ENCODE peak calls at places on chromosomes 3 and 15, in nine cellular contexts. I, Z, E, Y, J, A, R, S and M are unnamed samples.

GRCh38 chr3:171044828-171045793 is 18.6 kb upstream of the SLC2A2 start:
- DNase-seq in R (no peak), I (no peak), S (no peak), J (no peak), Z (no peak), E (peak; percentile 93), Y (no peak), A (peak; percentile 84), M (no peak)

GRCh38 chr3:134369861-134370596 is 4.2 kb downstream of the AMOTL2 start:
- DNase-seq in Z (no peak), E (peak; percentile 33), I (no peak), A (no peak), Y (no peak), R (peak; percentile 38), S (no peak), J (no peak), M (no peak)

GRCh38 chr3:54983266-54983910 is 55.5 kb upstream of the LRTM1 start:
- DNase-seq in E (no peak), Y (no peak), J (no peak), A (no peak), R (no peak), Z (no peak), I (no peak), S (no peak), M (no peak)

GRCh38 chr15:40029979-40030893 is 8.7 kb downstream of the SRP14 start:
- DNase-seq in A (no peak), R (no peak), Y (no peak), I (no peak), Z (no peak), E (peak; percentile 56), S (no peak), J (no peak), M (no peak)

GRCh38 chr3:18189651-18190050 is 235.5 kb downstream of the SATB1 start:
- DNase-seq in S (no peak), E (peak; percentile 78), Z (no peak), I (no peak), J (no peak), Y (no peak), R (no peak), A (peak; percentile 80), M (no peak)

GRCh38 chr3:87691109-87691508 is 367.7 kb downstream of the CGGBP1 start:
- DNase-seq in R (no peak), E (peak; percentile 25), S (no peak), I (no peak), A (no peak), J (no peak), Z (no peak), Y (no peak), M (no peak)

GRCh38 chr3:37712918-37713819 is 148.5 kb upstream of the CTDSPL start:
- DNase-seq in R (no peak), Z (no peak), J (peak; percentile 40), I (no peak), S (no peak), Y (no peak), A (peak; percentile 51), E (peak; percentile 35), M (no peak)

GRCh38 chr3:39148116-39149058 is 5.0 kb downstream of the CSRNP1 start:
- DNase-seq in Y (no peak), Z (no peak), R (no peak), I (peak; percentile 51), J (no peak), E (peak; percentile 45), A (peak; percentile 44), S (no peak), M (no peak)

GRCh38 chr3:27677554-27677953 is 44.6 kb downstream of the EOMES start:
- DNase-seq in Z (no peak), J (peak; percentile 18), E (peak; percentile 97), I (no peak), R (no peak), Y (peak; percentile 73), A (peak; percentile 94), S (no peak), M (no peak)

GRCh38 chr3:114370537-114371174 is 76.8 kb downstream of the TIGIT start:
- DNase-seq in Z (no peak), J (no peak), A (no peak), R (no peak), S (no peak), Y (no peak), I (no peak), E (no peak), M (no peak)

GRCh38 chr15:42072141-42072685 is 22.1 kb downstream of the PLA2G4D start:
- DNase-seq in Y (no peak), E (no peak), J (no peak), S (no peak), Z (no peak), R (no peak), A (no peak), I (no peak), M (no peak)

GRCh38 chr3:49173116-49173791 is 1.9 kb downstream of the KLHDC8B start:
- DNase-seq in S (no peak), E (no peak), J (peak; percentile 55), Y (peak; percentile 73), R (no peak), A (no peak), I (no peak), Z (no peak), M (no peak)

DNA sequence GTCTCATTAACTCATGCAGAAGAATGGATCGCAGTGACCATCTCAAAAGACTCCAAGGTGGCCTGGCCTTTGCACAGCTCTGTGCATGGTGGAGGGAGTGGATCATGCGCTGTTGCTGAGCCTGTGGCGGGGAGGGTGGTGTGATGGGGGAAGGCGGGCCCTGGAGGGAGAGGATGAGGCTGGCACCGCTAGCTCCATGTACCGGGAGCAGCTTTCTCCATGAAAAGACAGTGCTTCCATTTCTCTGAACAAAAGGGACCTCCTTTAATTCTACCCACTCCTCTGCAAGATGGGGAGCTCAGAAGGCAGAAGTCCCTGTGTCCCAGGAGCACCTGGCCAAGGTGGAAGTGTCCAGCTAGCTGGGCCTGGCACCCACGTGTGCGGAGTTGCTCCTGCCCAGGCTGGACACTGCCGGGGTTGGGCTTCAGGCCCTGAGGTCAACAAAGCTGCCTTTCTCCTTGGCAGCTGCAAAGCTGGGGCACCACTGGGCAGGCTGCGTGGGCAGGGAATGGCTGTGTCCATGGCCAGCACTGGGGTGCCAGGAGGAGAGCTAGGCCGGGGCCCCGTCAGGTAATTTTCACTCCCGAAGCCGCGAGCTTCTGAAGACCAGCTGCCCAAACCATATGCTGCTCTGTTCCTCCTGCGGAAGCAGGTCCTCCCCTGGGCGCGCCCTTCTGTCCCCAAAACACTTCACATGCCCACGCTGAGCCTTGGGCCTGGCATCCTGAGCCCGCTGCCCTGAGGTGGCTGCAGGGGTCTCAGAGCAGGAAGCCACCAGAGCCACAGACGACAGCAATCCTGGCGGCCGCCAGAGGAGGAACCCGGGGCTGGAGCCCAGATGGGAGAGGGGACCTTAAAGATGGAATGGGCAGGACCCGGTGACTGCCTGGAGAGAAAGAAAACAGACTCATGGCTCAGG is 6.4 kb downstream of the MAP6D1 start:
- DNase-seq in Z (no peak), E (no peak), R (no peak), S (no peak), A (no peak), Y (no peak), I (no peak), J (no peak), M (no peak)
- H3K27ac ChIP-seq in Z (no peak overlapping the region), E (no peak overlapping the region), R (no peak overlapping the region), S (no peak overlapping the region), A (no peak overlapping the region), Y (no peak overlapping the region), I (no peak overlapping the region), J (no peak overlapping the region), M (no peak overlapping the region)

DNA sequence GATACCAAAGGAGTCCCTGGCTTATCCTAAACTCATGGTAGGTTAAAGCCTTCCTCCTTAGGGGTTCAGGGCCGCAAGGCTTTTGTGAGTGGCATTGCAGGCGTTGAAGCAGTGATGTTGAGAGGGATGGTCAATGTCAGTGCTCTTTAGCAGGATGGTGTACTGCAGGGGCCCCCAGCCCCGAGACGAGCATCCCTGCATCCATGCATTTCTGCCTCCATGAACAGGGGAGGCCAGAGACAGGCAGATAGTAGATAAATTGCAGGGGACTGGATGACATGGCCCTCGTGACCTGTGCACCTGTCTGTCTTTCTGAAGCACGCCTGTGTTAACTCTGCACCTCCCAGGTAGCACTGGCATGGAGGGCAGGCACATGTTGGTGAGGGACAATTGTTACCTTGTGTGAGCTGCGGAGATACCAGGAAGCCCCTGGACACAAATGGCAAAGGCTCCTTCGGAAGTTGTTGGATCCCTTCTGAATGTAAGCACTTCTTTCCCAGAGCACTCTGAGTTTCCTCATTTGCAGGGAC is 133.5 kb downstream of the SNRPN start:
- DNase-seq in Z (no peak), J (no peak), S (no peak), E (no peak), R (no peak), Y (no peak), I (no peak), A (no peak), M (no peak)
- H3K9me3 ChIP-seq in Z (peaks cover 95% of the 10 kb centered on the region), J (no peaks in the 10 kb centered on the region), S (peaks cover 100% of the 10 kb centered on the region), E (no peaks in the 10 kb centered on the region), R (peaks cover 87% of the 10 kb centered on the region), Y (peaks cover 31% of the 10 kb centered on the region), I (no peaks in the 10 kb centered on the region), A (peaks cover 37% of the 10 kb centered on the region), M (no peaks in the 10 kb centered on the region)

DNA sequence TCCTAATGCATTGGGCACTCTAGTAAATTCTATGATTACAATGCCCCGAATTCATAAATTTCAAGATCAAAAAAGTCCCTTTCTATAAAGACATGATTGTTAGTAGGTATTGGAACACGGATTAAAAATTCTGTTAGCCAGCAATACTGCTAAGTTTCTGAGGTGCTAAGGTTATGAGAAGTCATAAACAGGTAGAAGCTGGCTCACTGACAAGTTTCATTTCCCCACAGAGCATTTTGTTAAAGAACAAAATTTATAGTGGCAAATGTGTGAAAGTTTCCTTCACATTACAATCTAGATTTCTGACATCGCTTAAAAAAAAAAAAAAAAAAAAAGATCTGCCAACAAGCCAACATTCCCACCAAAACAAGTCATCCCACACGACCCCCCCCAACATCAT is 12.4 kb upstream of the MAN2C1 start:
- DNase-seq in R (no peak), S (no peak), A (no peak), E (no peak), J (no peak), I (no peak), Z (no peak), Y (no peak), M (no peak)
- H3K27ac ChIP-seq in R (no peak overlapping the region), S (no peak overlapping the region), A (no peak overlapping the region), E (no peak overlapping the region), J (no peak overlapping the region), I (no peak overlapping the region), Z (no peak overlapping the region), Y (no peak overlapping the region), M (no peak overlapping the region)

GRCh38 chr3:32937331-32937730 is 14.1 kb upstream of the CCR4 start:
- DNase-seq in R (peak; percentile 4), I (no peak), A (no peak), Y (no peak), S (no peak), E (no peak), J (no peak), Z (no peak), M (no peak)

GRCh38 chr3:32930161-32930560 is 21.3 kb upstream of the CCR4 start:
- DNase-seq in I (no peak), J (no peak), E (no peak), Z (no peak), Y (no peak), R (no peak), S (no peak), A (no peak), M (no peak)

DNA sequence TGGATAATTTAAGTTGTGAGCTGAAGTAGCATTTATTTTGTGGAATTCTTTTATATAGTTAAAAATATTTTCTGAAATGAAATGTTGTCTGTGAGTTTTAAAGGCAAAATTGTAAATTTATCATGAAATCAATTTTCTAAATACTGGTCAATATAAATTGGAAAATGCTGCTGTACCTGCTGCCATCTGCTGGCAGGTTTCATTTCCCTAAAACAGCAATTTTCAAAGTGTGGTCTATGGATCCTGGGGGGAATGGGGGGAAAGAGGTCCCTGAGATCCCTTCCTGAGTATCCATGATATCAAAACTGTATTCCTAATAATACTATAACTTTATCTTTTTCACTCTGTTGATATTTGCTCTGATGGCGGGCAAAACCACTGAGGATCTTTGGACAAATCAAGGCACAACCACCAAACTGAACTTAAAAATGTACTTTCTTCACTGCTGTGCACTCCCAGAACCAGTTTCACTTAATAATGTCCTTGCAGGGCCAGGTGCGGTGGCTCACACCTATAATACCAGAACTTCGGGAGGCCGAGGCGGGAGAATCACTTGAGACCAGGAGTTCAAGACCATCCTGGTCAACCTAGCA is 17.2 kb upstream of the CCR4 start:
- DNase-seq in Z (no peak), Y (no peak), E (peak; percentile 47), J (no peak), R (peak; percentile 9), S (no peak), I (no peak), A (no peak), M (peak; percentile 11)
- H3K9me3 ChIP-seq in Z (no peaks in the 10 kb centered on the region), Y (no peaks in the 10 kb centered on the region), E (no peaks in the 10 kb centered on the region), J (no peaks in the 10 kb centered on the region), R (no peaks in the 10 kb centered on the region), S (no peaks in the 10 kb centered on the region), I (no peaks in the 10 kb centered on the region), A (no peaks in the 10 kb centered on the region), M (no peaks in the 10 kb centered on the region)